ENCODE peak calls at places on chromosome 21, in six cellular contexts. H, K, X, M, L and N are unnamed samples.

GRCh38 chr21:43845386-43845785 is 19.6 kb upstream of the AGPAT3 start:
- DNase-seq in M (no peak), L (no peak), H (no peak), X (no peak), K (no peak), N (no peak)

GRCh38 chr21:25191141-25191540 is 416.1 kb downstream of the MRPL39 start:
- DNase-seq in H (no peak), L (no peak), M (no peak), K (no peak), X (peak; percentile 38), N (no peak)

GRCh38 chr21:31257265-31257664 is 86.8 kb downstream of the TIAM1 start:
- DNase-seq in L (no peak), K (no peak), H (no peak), M (no peak), X (no peak), N (no peak)

GRCh38 chr21:31180256-31181088 is 142.2 kb upstream of the KRTAP19-8 start:
- DNase-seq in H (no peak), K (peak; percentile 71), M (no peak), L (no peak), X (peak; percentile 71), N (no peak)

GRCh38 chr21:37088196-37088595 is 15.1 kb downstream of the TTC3 start:
- DNase-seq in L (no peak), M (no peak), X (no peak), K (peak; percentile 79), H (no peak), N (no peak)

GRCh38 chr21:31337991-31338891 is 5.8 kb downstream of the TIAM1 start:
- DNase-seq in X (no peak), K (no peak), H (no peak), L (peak; percentile 26), M (no peak), N (no peak)

GRCh38 chr21:44931501-44932365 is 8.1 kb upstream of the SLX9 start:
- DNase-seq in L (no peak), K (no peak), M (no peak), H (no peak), X (peak; percentile 49), N (no peak)

GRCh38 chr21:44306926-44307687 is 7.3 kb downstream of the PFKL start:
- DNase-seq in K (no peak), L (no peak), X (no peak), M (no peak), H (no peak), N (no peak)

GRCh38 chr21:44878053-44878982 is 4.8 kb upstream of the PTTG1IP start:
- DNase-seq in M (no peak), X (peak; percentile 89), H (no peak), K (peak; percentile 54), L (no peak), N (no peak)

GRCh38 chr21:34728479-34728878 is 59.7 kb downstream of the CLIC6 start:
- DNase-seq in X (peak; percentile 21), K (no peak), H (no peak), L (peak; percentile 81), M (no peak), N (no peak)

GRCh38 chr21:42356036-42356435 is 5.2 kb upstream of the TFF2 start:
- DNase-seq in H (no peak), L (no peak), X (no peak), M (no peak), K (no peak), N (no peak)

GRCh38 chr21:26194811-26195251 is 24.3 kb upstream of the APP start:
- DNase-seq in M (no peak), L (no peak), H (no peak), X (no peak), K (peak; percentile 28), N (no peak)

GRCh38 chr21:37032877-37033471 is 26.5 kb downstream of the RIPPLY3 start:
- DNase-seq in H (no peak), X (peak; percentile 92), M (peak; percentile 34), K (peak; percentile 60), L (no peak), N (no peak)

GRCh38 chr21:43024737-43025136 is 50.4 kb downstream of the PKNOX1 start:
- DNase-seq in M (no peak), L (no peak), H (no peak), K (no peak), X (no peak), N (no peak)

GRCh38 chr21:31780944-31781343 is 49.0 kb upstream of the SCAF4 start:
- DNase-seq in K (no peak), L (no peak), X (peak; percentile 72), M (no peak), H (no peak), N (no peak)

GRCh38 chr21:35720065-35720810 is 340.1 kb downstream of the SETD4 start:
- DNase-seq in K (no peak), X (no peak), L (no peak), M (no peak), H (no peak), N (no peak)

GRCh38 chr21:33993286-33994231 is 78.0 kb upstream of the ATP5PO start:
- DNase-seq in X (no peak), L (no peak), H (no peak), M (no peak), K (no peak), N (no peak)

GRCh38 chr21:37974081-37974480 is 57.8 kb upstream of the KCNJ6 start:
- DNase-seq in X (peak; percentile 73), M (no peak), L (no peak), K (no peak), H (no peak), N (no peak)

GRCh38 chr21:25373126-25374082 is 233.9 kb downstream of the MRPL39 start:
- DNase-seq in L (no peak), H (no peak), K (no peak), M (no peak), X (peak; percentile 65), N (no peak)

GRCh38 chr21:42004406-42005199 is 5.6 kb downstream of the ZBTB21 start:
- DNase-seq in H (no peak), L (no peak), X (peak; percentile 31), M (no peak), K (no peak), N (no peak)

GRCh38 chr21:41634858-41635257 is 126.9 kb upstream of the TMPRSS2 start:
- DNase-seq in M (no peak), L (no peak), H (no peak), K (peak; percentile 43), X (peak; percentile 95), N (no peak)

GRCh38 chr21:41256771-41257702 is 59.6 kb upstream of the FAM3B start:
- DNase-seq in K (no peak), M (no peak), X (no peak), H (no peak), L (no peak), N (no peak)

GRCh38 chr21:42546433-42546832 is 32.8 kb downstream of the SLC37A1 start:
- DNase-seq in X (no peak), K (no peak), L (peak; percentile 63), M (no peak), H (no peak), N (no peak)

GRCh38 chr21:42199488-42200463 is 19.2 kb upstream of the ABCG1 start:
- DNase-seq in K (peak; percentile 83), L (peak; percentile 29), M (peak; percentile 39), X (peak; percentile 49), H (no peak), N (peak; percentile 67)

GRCh38 chr21:26079376-26079775 is 91.2 kb downstream of the APP start:
- DNase-seq in H (no peak), X (peak; percentile 58), L (no peak), M (no peak), K (no peak), N (no peak)

GRCh38 chr21:14836950-14837349 is 227.8 kb downstream of the NRIP1 start:
- DNase-seq in X (peak; percentile 29), H (no peak), K (no peak), M (peak; percentile 8), L (no peak), N (no peak)

GRCh38 chr21:43004926-43005325 is 30.6 kb downstream of the PKNOX1 start:
- DNase-seq in M (no peak), X (no peak), H (no peak), K (no peak), L (no peak), N (no peak)

DNA sequence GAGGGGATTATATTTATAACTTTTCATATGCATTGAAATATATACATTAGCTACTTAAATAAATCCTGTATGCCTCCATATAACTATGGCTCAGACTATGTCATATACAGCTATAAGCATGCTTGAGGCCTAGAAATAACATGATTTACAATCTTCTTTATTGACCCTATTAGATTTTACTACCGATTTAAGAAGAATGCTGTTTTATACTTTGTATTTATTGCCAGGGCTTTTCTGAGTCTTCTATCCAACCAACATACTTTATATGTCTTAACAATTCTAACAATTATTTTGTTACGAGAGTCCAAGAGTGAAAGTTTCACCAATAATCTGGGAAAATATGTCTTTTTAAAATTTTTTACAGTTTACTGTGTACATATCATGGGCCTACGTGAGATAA is 860.9 kb downstream of the USP25 start:
- DNase-seq in X (no peak), H (no peak), L (no peak), K (no peak), M (no peak), N (no peak)
- TF ChIP-seq CTCF in X (no peak), H (no peak), L (no peak), K (no peak), M (no peak), N (no peak)

DNA sequence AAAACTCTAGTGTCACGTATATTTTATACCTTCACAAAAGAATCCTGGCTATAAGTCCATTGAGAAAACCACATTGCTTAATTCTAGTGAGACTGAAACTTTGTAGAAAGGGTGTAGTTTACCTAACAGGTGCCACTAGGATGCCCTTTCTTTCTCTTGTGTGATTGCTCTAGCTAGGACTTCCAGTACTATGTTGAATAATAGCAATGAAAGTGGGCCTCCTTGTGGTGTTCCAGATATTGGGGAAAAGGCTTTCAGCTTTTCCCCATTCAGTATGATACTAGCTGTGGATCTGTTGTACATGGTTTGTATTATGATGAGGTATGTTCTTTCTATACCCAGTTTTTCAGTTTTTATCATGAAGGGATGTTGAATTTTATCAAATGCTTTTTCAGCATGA is 39.7 kb upstream of the CHODL start:
- DNase-seq in H (no peak), X (no peak), K (no peak), M (no peak), L (no peak), N (no peak)
- TF ChIP-seq CTCF in H (no peak), X (no peak), K (no peak), M (no peak), L (no peak), N (no peak)

GRCh38 chr21:46604975-46605758 is at the start of gene S100B:
- DNase-seq in K (no peak), M (no peak), X (no peak), H (no peak), L (no peak), N (no peak)
- TF ChIP-seq CTCF in K (no peak), M (no peak), X (no peak), H (no peak), L (no peak), N (no peak)

GRCh38 chr21:46180778-46181391 is 3.4 kb downstream of the SPATC1L start:
- DNase-seq in X (no peak), H (no peak), M (no peak), K (no peak), L (no peak), N (no peak)

GRCh38 chr21:46178961-46179360 is 5.3 kb downstream of the SPATC1L start:
- DNase-seq in H (no peak), M (no peak), X (no peak), K (no peak), L (no peak), N (no peak)

GRCh38 chr21:46181436-46181835 is 2.8 kb downstream of the SPATC1L start:
- DNase-seq in X (no peak), M (no peak), H (no peak), K (no peak), L (no peak), N (no peak)

GRCh38 chr21:46179708-46180078 is 4.6 kb downstream of the SPATC1L start:
- DNase-seq in H (no peak), X (no peak), K (no peak), L (no peak), M (no peak), N (peak; percentile 77)

GRCh38 chr21:46180079-46180722 is 4.1 kb downstream of the SPATC1L start:
- DNase-seq in M (no peak), L (no peak), H (no peak), K (no peak), X (no peak), N (no peak)
- TF ChIP-seq CTCF in M (no peak), L (no peak), H (no peak), K (no peak), X (no peak), N (no peak)